ENCODE peak calls at places on chromosomes 12 and 14, in four cellular contexts. U is fibroblast of lung; V is CD8-positive, alpha-beta T cell; Y is PC-3. I is an unnamed sample.

GRCh38 chr12:82554529-82554928 is 132.2 kb upstream of the TMTC2 start:
- DNase-seq in V (no peak), Y (no peak), U (peak), I (no peak)

GRCh38 chr14:68884031-68885030 is 91.5 kb upstream of the ZFP36L1 start:
- DNase-seq in Y (peak), V (no peak), U (peak), I (no peak)

GRCh38 chr12:132222096-132222807 is 78.0 kb downstream of the NOC4L start:
- DNase-seq in V (peak), U (no peak), Y (peak), I (no peak)

GRCh38 chr12:50862316-50862715 is 19.6 kb downstream of the TMPRSS12 start:
- DNase-seq in V (no peak), Y (peak), U (peak), I (no peak)

GRCh38 chr12:8038659-8039114 is 6.2 kb downstream of the FOXJ2 start:
- DNase-seq in U (peak), V (no peak), Y (no peak), I (peak)

GRCh38 chr12:544941-545635 is 85.3 kb downstream of the B4GALNT3 start:
- DNase-seq in V (no peak), Y (no peak), U (peak), I (no peak)

GRCh38 chr12:47360771-47361388 is 281.1 kb upstream of the AMIGO2 start:
- DNase-seq in Y (no peak), U (no peak), V (peak), I (no peak)

GRCh38 chr14:95891742-95892141 is 15.1 kb downstream of the TUNAR start:
- DNase-seq in U (peak), V (no peak), Y (peak), I (no peak)

GRCh38 chr14:87745507-87746118 is 247.4 kb downstream of the GALC start:
- DNase-seq in Y (peak), V (no peak), U (peak), I (peak)

GRCh38 chr14:67567654-67568053 is 32.4 kb downstream of the PIGH start:
- DNase-seq in Y (peak), U (no peak), V (no peak), I (no peak)

GRCh38 chr14:64232095-64232830 is 61.9 kb downstream of the ESR2 start:
- DNase-seq in U (peak), Y (peak), V (no peak), I (no peak)

GRCh38 chr12:92136883-92137582 is 8.6 kb downstream of the BTG1 start:
- DNase-seq in V (no peak), Y (peak), U (peak), I (no peak)

DNA sequence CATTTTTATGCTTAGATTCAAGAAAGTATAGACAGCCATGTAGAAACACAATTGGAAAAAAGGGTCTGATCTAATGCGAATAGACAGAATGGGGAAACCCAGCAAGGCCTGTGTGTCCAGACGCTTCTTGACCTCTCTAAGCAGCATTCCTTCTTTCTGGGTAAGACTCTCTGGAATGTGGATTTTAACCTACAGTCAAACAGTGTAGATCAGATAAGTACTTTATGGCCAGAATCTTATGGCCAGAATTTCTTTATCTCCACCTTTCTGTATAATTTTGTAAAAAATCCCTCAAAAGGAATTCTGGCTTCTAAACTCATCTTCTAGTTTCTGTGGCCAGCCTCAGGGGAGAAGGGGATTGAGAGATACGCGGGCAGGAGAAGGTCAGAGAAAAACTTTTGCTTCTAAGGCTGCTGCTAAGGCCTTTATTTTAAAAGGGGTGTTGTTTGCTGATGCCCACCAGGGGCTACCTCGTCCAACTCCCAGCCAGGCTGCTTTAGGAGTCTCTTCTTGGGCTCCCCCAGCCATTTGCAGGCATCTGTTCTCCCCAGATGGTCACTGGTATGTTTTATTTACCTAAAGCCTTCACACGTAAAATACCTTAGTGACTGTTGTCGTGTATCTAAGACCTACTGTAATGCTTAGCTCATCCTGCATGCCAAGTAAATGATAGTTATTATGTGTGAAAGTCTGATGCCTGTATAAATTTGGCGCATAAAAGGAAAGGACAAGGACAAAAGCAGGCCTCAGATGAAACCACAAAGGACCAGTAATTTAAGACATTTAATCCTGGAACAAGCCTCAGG is 68.4 kb downstream of the ANO6 start:
- DNase-seq in V (no peak), Y (peak), U (peak), I (no peak)
- TF ChIP-seq CTCF in V (no peak), Y (no peak), U (no peak), I (no peak)

GRCh38 chr12:108637631-108638030 is 3.9 kb upstream of the SELPLG start:
- DNase-seq in U (no peak), V (no peak), Y (no peak), I (no peak)
- H3K4me3 ChIP-seq in U (no peak), V (no peak), Y (no peak), I (no peak)

GRCh38 chr12:75722714-75723200 is 211.3 kb upstream of the KRR1 start:
- DNase-seq in V (peak), U (peak), Y (peak), I (peak)
- TF ChIP-seq CTCF in V (no peak), U (no peak), Y (no peak), I (no peak)

DNA sequence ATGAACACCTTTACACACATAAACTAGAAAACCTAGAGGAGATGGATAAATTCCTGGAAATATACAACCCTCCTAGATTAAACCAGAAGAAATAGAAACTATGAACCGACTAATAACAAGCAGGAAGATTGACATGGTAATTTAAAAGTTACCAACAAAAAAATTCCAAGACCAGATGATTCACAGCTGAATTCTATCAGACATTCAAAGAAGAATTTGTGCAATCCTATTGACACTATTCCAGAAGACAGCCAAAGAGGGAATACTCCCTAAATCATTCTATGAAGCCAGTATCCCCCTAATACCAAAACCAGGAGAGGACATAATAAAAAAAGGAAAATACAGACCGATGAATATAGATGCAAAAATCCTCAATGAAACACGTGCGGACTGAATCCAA is 102.6 kb upstream of the KRR1 start:
- DNase-seq in V (no peak), Y (no peak), U (peak), I (no peak)
- H3K4me3 ChIP-seq in V (no peak), Y (no peak), U (no peak), I (no peak)

DNA sequence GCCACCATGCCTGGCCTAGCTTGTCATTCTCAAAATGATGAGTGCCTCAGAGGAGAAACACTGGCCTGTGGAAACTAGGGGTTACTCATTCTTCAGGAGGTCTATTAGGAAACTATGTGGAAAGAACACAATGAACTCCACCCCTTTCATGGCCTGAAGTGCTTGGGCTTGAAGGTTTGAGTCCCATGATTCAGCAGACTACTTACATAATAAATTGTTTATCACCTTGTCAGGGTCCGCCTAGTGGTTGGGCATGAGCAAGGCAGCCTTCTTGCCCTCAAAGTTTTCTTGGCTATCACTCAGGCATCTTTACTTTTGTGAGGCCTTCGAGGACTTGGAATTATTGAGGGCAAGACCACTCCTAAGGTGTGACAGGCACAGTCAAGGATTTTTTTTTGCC is 251.2 kb downstream of the ACSS3 start:
- DNase-seq in V (no peak), U (peak), Y (peak), I (no peak)
- TF ChIP-seq CTCF in V (no peak), U (peak), Y (peak), I (peak)

DNA sequence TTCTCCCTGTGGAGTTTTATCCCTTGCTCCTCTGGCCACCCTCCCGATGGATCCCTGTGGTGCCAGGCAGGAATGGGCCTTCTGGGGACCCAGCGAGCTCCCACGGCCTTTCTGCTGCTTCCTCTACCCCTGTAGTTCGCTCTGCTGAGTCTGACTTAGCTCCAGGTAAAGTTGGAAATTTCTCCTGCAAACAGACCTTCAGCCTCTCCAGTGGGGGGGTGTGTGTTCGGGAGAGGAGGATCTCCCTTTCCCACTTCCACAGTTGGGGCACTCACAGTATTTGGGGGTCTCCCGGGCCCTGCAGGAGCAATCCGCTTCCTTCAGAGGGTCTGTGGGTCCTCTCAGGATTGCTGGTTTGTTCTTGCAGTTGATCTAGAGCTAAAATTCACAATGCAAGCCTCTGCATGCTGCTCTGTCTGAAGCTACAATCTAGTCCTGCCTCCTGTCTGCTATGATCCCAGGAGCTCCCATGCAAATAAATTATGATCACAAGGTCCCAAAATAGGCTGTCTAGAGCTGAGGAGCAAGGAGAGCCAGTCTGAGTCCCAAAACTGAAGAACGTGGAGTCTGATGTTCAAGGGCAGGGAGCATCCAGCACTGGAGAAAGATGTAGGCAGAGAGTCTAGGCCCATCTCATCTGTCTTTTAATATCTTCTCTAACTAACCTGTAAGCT is 18.3 kb downstream of the MTRFR start:
- DNase-seq in Y (no peak), U (no peak), V (no peak), I (no peak)
- H3K4me3 ChIP-seq in Y (peak), U (no peak), V (no peak), I (peak)